ENCODE peak calls at places on chromosomes 7 and 10, in six cellular contexts. M, Y, P, C, K and Q are unnamed samples.

GRCh38 chr10:132384618-132385510 is 12.1 kb upstream of the PWWP2B start:
- DNase-seq in M (no peak), Y (no peak), P (no peak), C (no peak), K (peak), Q (no peak)

GRCh38 chr7:111031916-111032315 is 59.0 kb upstream of the LRRN3 start:
- DNase-seq in M (no peak), Y (no peak), P (no peak), C (no peak), K (no peak), Q (no peak)

GRCh38 chr7:12146813-12147212 is 64.3 kb upstream of the TMEM106B start:
- DNase-seq in M (no peak), Y (no peak), P (peak), C (no peak), K (no peak), Q (no peak)

GRCh38 chr10:98586096-98586495 is 139.4 kb upstream of the HPS1 start:
- DNase-seq in M (no peak), Y (no peak), P (no peak), C (no peak), K (no peak), Q (no peak)

GRCh38 chr7:149855368-149856305 is 17.5 kb downstream of the ZNF862 start:
- DNase-seq in M (peak), Y (no peak), P (no peak), C (peak), K (peak), Q (no peak)

GRCh38 chr10:133179651-133180050 is 19.6 kb downstream of the KNDC1 start:
- DNase-seq in M (no peak), Y (no peak), P (no peak), C (peak), K (no peak), Q (no peak)

GRCh38 chr10:7855205-7855604 is 36.9 kb downstream of the TAF3 start:
- DNase-seq in M (no peak), Y (no peak), P (no peak), C (no peak), K (no peak), Q (no peak)

GRCh38 chr7:106603300-106603699 is 57.7 kb downstream of the CCDC71L start:
- DNase-seq in M (no peak), Y (no peak), P (no peak), C (no peak), K (no peak), Q (no peak)

GRCh38 chr7:102165136-102165535 is 121.5 kb upstream of the SH2B2 start:
- DNase-seq in M (no peak), Y (no peak), P (no peak), C (no peak), K (no peak), Q (no peak)

GRCh38 chr10:71660313-71660712 is 59.3 kb downstream of the C10orf105 start:
- DNase-seq in M (no peak), Y (no peak), P (no peak), C (no peak), K (no peak), Q (no peak)

GRCh38 chr10:102291221-102291905 is 46.0 kb downstream of the GBF1 start:
- DNase-seq in M (no peak), Y (no peak), P (no peak), C (no peak), K (no peak), Q (no peak)

GRCh38 chr7:107982918-107983389 is 20.0 kb downstream of the LAMB1 start:
- DNase-seq in M (no peak), Y (no peak), P (no peak), C (no peak), K (peak), Q (no peak)

GRCh38 chr10:119602241-119603095 is 5.7 kb upstream of the TIAL1 start:
- DNase-seq in M (no peak), Y (peak), P (peak), C (no peak), K (peak), Q (no peak)

GRCh38 chr10:79410315-79411094 is 34.9 kb downstream of the ZCCHC24 start:
- DNase-seq in M (no peak), Y (no peak), P (no peak), C (peak), K (no peak), Q (no peak)

GRCh38 chr10:110305767-110306451 is 1.2 kb upstream of the SMNDC1 start:
- DNase-seq in M (no peak), Y (peak), P (peak), C (peak), K (peak), Q (peak)

GRCh38 chr10:126421745-126422144 is 33.5 kb upstream of the ADAM12 start:
- DNase-seq in M (no peak), Y (no peak), P (no peak), C (no peak), K (peak), Q (no peak)

GRCh38 chr7:50342616-50343114 is 38.1 kb downstream of the IKZF1 start:
- DNase-seq in M (no peak), Y (peak), P (peak), C (no peak), K (peak), Q (no peak)

GRCh38 chr7:158061031-158061630 is 526.5 kb downstream of the PTPRN2 start:
- DNase-seq in M (no peak), Y (no peak), P (no peak), C (peak), K (no peak), Q (no peak)

GRCh38 chr10:44071479-44071878 is 313.4 kb downstream of the CXCL12 start:
- DNase-seq in M (no peak), Y (no peak), P (no peak), C (no peak), K (peak), Q (no peak)

GRCh38 chr7:127759945-127760421 is 108.0 kb downstream of the SND1 start:
- DNase-seq in M (no peak), Y (no peak), P (no peak), C (no peak), K (no peak), Q (no peak)

GRCh38 chr7:55231736-55232280 is 133.3 kb upstream of the LANCL2 start:
- DNase-seq in M (no peak), Y (no peak), P (no peak), C (no peak), K (no peak), Q (no peak)

GRCh38 chr10:88343761-88344484 is 239.2 kb downstream of the RNLS start:
- DNase-seq in M (no peak), Y (no peak), P (no peak), C (no peak), K (peak), Q (no peak)

GRCh38 chr7:151051108-151051507 is 2.8 kb downstream of the ASIC3 start:
- DNase-seq in M (peak), Y (peak), P (peak), C (peak), K (peak), Q (peak)

GRCh38 chr10:110353244-110354119 is 48.8 kb upstream of the SMNDC1 start:
- DNase-seq in M (no peak), Y (no peak), P (peak), C (no peak), K (peak), Q (no peak)

DNA sequence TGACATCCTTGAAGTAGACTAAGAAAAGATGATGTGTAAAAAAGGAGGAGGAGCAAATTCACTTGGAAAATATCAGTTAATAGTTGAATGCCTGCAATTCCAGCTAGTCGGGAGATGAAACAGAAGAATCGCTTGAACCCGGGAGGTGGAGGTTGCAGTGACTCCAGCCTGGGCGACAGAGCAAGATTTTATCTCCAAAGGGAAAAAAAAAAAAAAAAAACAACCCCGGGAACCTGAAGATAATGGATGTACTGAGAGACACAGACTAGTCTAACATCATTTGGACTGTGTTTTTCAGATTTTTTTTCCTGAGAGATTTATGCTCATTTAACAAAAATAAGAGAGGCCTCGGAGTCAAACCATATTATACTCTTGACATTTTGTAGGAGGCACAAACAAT is 959.3 kb downstream of the PCDH15 start:
- DNase-seq in M (no peak), Y (no peak), P (no peak), C (no peak), K (no peak), Q (no peak)
- H3K27ac ChIP-seq in M (no peak), Y (no peak), P (no peak), C (no peak), K (no peak), Q (no peak)

DNA sequence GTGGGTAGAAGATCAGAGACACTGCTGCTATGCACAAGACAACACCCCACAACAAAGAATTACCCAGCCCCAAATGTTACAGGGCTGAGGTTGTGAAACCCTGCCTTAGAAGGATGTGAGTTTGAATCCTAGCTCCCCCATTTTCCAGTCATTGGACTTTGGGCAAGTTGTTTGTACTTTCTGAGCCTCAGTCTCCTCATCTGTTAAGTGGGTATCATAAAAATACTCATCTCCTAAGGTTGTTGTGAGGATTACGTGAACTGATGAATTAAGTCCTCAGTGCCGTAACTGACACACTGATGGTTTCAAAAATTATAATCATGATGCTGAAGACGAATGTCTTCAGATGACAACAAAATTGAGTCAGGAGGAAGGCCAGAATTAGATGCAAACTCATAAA is 30.3 kb downstream of the RHOBTB1 start:
- DNase-seq in M (no peak), Y (no peak), P (no peak), C (no peak), K (no peak), Q (no peak)
- H3K27ac ChIP-seq in M (peak), Y (no peak), P (no peak), C (no peak), K (peak), Q (peak)

DNA sequence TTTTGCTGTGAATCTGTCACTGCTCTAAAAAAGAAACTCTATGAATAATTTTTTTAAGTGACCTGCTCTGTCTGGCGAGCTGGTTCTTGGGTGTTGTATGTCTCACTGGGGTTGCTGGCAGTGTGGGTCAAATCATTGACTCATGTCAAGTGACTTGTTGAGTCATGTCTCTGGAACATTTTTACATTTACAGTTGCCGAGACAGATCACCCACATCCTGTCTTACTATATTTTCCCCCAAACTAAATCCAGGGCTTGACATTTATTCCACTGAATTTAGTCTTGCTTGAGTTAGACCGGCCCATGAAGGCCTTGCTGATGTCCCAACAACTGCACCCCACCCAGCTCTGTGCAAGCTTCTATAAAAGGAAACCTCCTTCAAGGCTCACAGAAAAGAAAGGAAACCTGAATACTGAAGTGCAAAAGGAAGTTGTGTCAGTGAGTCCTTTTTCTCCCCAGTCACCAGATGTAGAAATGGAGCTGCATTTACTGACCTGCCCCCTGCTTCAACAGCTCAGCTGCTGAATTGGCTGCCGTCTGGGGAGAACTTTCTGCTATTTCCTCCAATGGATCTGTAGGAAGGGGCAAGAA is 290.4 kb downstream of the TNS3 start:
- DNase-seq in M (no peak), Y (no peak), P (no peak), C (no peak), K (peak), Q (no peak)
- H3K27ac ChIP-seq in M (no peak), Y (peak), P (no peak), C (peak), K (peak), Q (no peak)

GRCh38 chr7:115812796-115813195 is 217.8 kb downstream of the TFEC start:
- DNase-seq in M (no peak), Y (no peak), P (no peak), C (no peak), K (no peak), Q (no peak)

GRCh38 chr7:115822380-115822779 is 208.2 kb downstream of the TFEC start:
- DNase-seq in M (no peak), Y (no peak), P (no peak), C (no peak), K (no peak), Q (no peak)

GRCh38 chr7:115816318-115816974 is 214.1 kb downstream of the TFEC start:
- DNase-seq in M (no peak), Y (no peak), P (no peak), C (no peak), K (no peak), Q (no peak)
- H3K27ac ChIP-seq in M (no peak), Y (no peak), P (no peak), C (no peak), K (no peak), Q (no peak)

DNA sequence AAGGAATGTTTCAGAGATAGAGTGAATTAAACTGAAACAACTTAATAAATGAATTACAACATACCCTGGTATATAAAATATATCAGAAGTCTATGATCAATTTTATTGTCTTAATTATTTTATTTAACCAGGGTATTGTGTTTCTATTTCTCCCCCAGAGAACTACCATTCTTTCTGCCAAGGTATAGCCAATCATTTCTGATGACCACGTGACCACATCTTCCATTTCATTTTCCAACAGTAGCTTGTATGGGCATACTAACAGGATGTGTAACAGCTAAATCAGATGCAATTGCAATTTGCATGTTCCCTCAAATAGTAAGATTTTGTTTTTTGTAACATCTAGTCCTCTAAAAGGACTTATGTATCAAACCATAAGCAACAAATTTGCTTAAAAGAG is 123.9 kb upstream of the COL1A2 start:
- DNase-seq in M (no peak), Y (no peak), P (no peak), C (no peak), K (no peak), Q (no peak)
- H3K27ac ChIP-seq in M (no peak), Y (no peak), P (no peak), C (no peak), K (no peak), Q (no peak)

GRCh38 chr7:33981686-33982424 is 76.5 kb downstream of the BMPER start:
- DNase-seq in M (no peak), Y (no peak), P (no peak), C (no peak), K (peak), Q (no peak)

GRCh38 chr7:33986951-33987948 is 81.9 kb downstream of the BMPER start:
- DNase-seq in M (no peak), Y (peak), P (no peak), C (no peak), K (peak), Q (no peak)

GRCh38 chr7:33981221-33981620 is 75.9 kb downstream of the BMPER start:
- DNase-seq in M (no peak), Y (no peak), P (no peak), C (no peak), K (peak), Q (no peak)

GRCh38 chr7:33982425-33982786 is 77.1 kb downstream of the BMPER start:
- DNase-seq in M (no peak), Y (peak), P (no peak), C (no peak), K (peak), Q (no peak)

DNA sequence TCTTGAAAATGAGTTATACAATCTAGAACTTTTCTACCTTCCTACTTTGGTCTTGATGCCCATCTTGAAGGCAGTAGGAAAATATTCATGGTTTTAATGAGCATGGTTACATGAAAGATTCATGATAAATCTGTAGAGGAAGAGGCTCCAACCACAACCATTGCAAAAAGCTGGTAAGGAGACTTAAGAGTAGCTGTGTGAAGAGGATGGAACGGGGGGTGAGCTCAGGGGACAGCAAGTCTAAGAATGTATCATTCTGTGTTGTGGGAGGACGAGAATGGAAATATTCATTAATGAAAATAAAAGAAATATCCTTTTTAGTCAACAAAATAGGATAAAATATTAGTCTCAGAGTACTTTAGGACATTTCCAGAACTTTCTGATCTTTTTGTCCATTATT is 81.1 kb downstream of the BMPER start:
- DNase-seq in M (no peak), Y (no peak), P (no peak), C (no peak), K (peak), Q (no peak)
- H3K27ac ChIP-seq in M (peak), Y (no peak), P (no peak), C (no peak), K (peak), Q (peak)